ENCODE peak calls at places on chromosome 7, in five cellular contexts. One of them, this sample, is unnamed.
A peak's percentile ranks its signal among the peaks of the same experiment; 100 is the strongest.

GRCh38 chr7:1407883-1408282 is 51.4 kb downstream of the MICALL2 start:
- DNase-seq in GM13976: no peak
- DNase-seq in activated naive CD8-positive, alpha-beta T cell treated with anti-CD3 and anti-CD28 coated beads, Interleukin-2, amount 10 ng/mL, durations not matched to agents 7 days and 5 days: no peak
- DNase-seq in activated CD4-positive, alpha-beta T cell treated with anti-CD3 and anti-CD28 coated beads for 36 hours: no peak
- DNase-seq in NCI-H69: peak; percentile 87
- DNase-seq in this sample: no peak

GRCh38 chr7:95478139-95479037 is 7.4 kb upstream of the ASB4 start:
- DNase-seq in activated naive CD8-positive, alpha-beta T cell treated with anti-CD3 and anti-CD28 coated beads, Interleukin-2, amount 10 ng/mL, durations not matched to agents 7 days and 5 days: no peak
- DNase-seq in GM13976: no peak
- DNase-seq in activated CD4-positive, alpha-beta T cell treated with anti-CD3 and anti-CD28 coated beads for 36 hours: peak; percentile 22
- DNase-seq in NCI-H69: peak; percentile 88
- DNase-seq in this sample: peak; percentile 23

GRCh38 chr7:131948434-131949053 is 392.1 kb upstream of the PODXL start:
- DNase-seq in NCI-H69: no peak
- DNase-seq in activated CD4-positive, alpha-beta T cell treated with anti-CD3 and anti-CD28 coated beads for 36 hours: no peak
- DNase-seq in activated naive CD8-positive, alpha-beta T cell treated with anti-CD3 and anti-CD28 coated beads, Interleukin-2, amount 10 ng/mL, durations not matched to agents 7 days and 5 days: no peak
- DNase-seq in GM13976: no peak
- DNase-seq in this sample: peak; percentile 64

GRCh38 chr7:130114374-130114773 is 44.0 kb downstream of the KLHDC10 start:
- DNase-seq in NCI-H69: no peak
- DNase-seq in activated CD4-positive, alpha-beta T cell treated with anti-CD3 and anti-CD28 coated beads for 36 hours: no peak
- DNase-seq in activated naive CD8-positive, alpha-beta T cell treated with anti-CD3 and anti-CD28 coated beads, Interleukin-2, amount 10 ng/mL, durations not matched to agents 7 days and 5 days: no peak
- DNase-seq in GM13976: peak; percentile 41
- DNase-seq in this sample: no peak

GRCh38 chr7:134660961-134661376 is 14.3 kb downstream of the BPGM start:
- DNase-seq in NCI-H69: no peak
- DNase-seq in activated naive CD8-positive, alpha-beta T cell treated with anti-CD3 and anti-CD28 coated beads, Interleukin-2, amount 10 ng/mL, durations not matched to agents 7 days and 5 days: no peak
- DNase-seq in GM13976: no peak
- DNase-seq in activated CD4-positive, alpha-beta T cell treated with anti-CD3 and anti-CD28 coated beads for 36 hours: no peak
- DNase-seq in this sample: peak; percentile 72

GRCh38 chr7:7693881-7694280 is 24.5 kb downstream of the RPA3 start:
- DNase-seq in NCI-H69: no peak
- DNase-seq in activated naive CD8-positive, alpha-beta T cell treated with anti-CD3 and anti-CD28 coated beads, Interleukin-2, amount 10 ng/mL, durations not matched to agents 7 days and 5 days: no peak
- DNase-seq in activated CD4-positive, alpha-beta T cell treated with anti-CD3 and anti-CD28 coated beads for 36 hours: no peak
- DNase-seq in GM13976: no peak
- DNase-seq in this sample: peak; percentile 23

GRCh38 chr7:112079671-112080070 is 126.5 kb downstream of the DOCK4 start:
- DNase-seq in GM13976: no peak
- DNase-seq in NCI-H69: peak; percentile 24
- DNase-seq in activated naive CD8-positive, alpha-beta T cell treated with anti-CD3 and anti-CD28 coated beads, Interleukin-2, amount 10 ng/mL, durations not matched to agents 7 days and 5 days: no peak
- DNase-seq in activated CD4-positive, alpha-beta T cell treated with anti-CD3 and anti-CD28 coated beads for 36 hours: no peak
- DNase-seq in this sample: no peak

GRCh38 chr7:93040355-93040754 is 77.4 kb downstream of the SAMD9 start:
- DNase-seq in GM13976: no peak
- DNase-seq in activated CD4-positive, alpha-beta T cell treated with anti-CD3 and anti-CD28 coated beads for 36 hours: no peak
- DNase-seq in NCI-H69: no peak
- DNase-seq in activated naive CD8-positive, alpha-beta T cell treated with anti-CD3 and anti-CD28 coated beads, Interleukin-2, amount 10 ng/mL, durations not matched to agents 7 days and 5 days: no peak
- DNase-seq in this sample: no peak

GRCh38 chr7:30977896-30978564 is 14.3 kb downstream of the GHRHR start:
- DNase-seq in NCI-H69: peak; percentile 67
- DNase-seq in activated naive CD8-positive, alpha-beta T cell treated with anti-CD3 and anti-CD28 coated beads, Interleukin-2, amount 10 ng/mL, durations not matched to agents 7 days and 5 days: no peak
- DNase-seq in activated CD4-positive, alpha-beta T cell treated with anti-CD3 and anti-CD28 coated beads for 36 hours: peak; percentile 51
- DNase-seq in GM13976: no peak
- DNase-seq in this sample: no peak

GRCh38 chr7:30285067-30285530 is 702 bp downstream of the ZNRF2 start:
- DNase-seq in activated CD4-positive, alpha-beta T cell treated with anti-CD3 and anti-CD28 coated beads for 36 hours: peak; percentile 57
- DNase-seq in activated naive CD8-positive, alpha-beta T cell treated with anti-CD3 and anti-CD28 coated beads, Interleukin-2, amount 10 ng/mL, durations not matched to agents 7 days and 5 days: no peak
- DNase-seq in GM13976: peak; percentile 40
- DNase-seq in NCI-H69: peak; percentile 85
- DNase-seq in this sample: peak; percentile 60

GRCh38 chr7:30743371-30744074 is 8.4 kb upstream of the INMT start:
- DNase-seq in activated CD4-positive, alpha-beta T cell treated with anti-CD3 and anti-CD28 coated beads for 36 hours: no peak
- DNase-seq in activated naive CD8-positive, alpha-beta T cell treated with anti-CD3 and anti-CD28 coated beads, Interleukin-2, amount 10 ng/mL, durations not matched to agents 7 days and 5 days: no peak
- DNase-seq in GM13976: no peak
- DNase-seq in NCI-H69: peak; percentile 57
- DNase-seq in this sample: peak; percentile 52

GRCh38 chr7:115136796-115137443 is 215.0 kb downstream of the MDFIC start:
- DNase-seq in GM13976: no peak
- DNase-seq in activated CD4-positive, alpha-beta T cell treated with anti-CD3 and anti-CD28 coated beads for 36 hours: no peak
- DNase-seq in NCI-H69: no peak
- DNase-seq in activated naive CD8-positive, alpha-beta T cell treated with anti-CD3 and anti-CD28 coated beads, Interleukin-2, amount 10 ng/mL, durations not matched to agents 7 days and 5 days: no peak
- DNase-seq in this sample: no peak

GRCh38 chr7:139358541-139359365 is 941 bp upstream of the LUC7L2 start:
- DNase-seq in activated CD4-positive, alpha-beta T cell treated with anti-CD3 and anti-CD28 coated beads for 36 hours: peak; percentile 73
- DNase-seq in NCI-H69: peak; percentile 24
- DNase-seq in activated naive CD8-positive, alpha-beta T cell treated with anti-CD3 and anti-CD28 coated beads, Interleukin-2, amount 10 ng/mL, durations not matched to agents 7 days and 5 days: peak; percentile 54
- DNase-seq in GM13976: no peak
- DNase-seq in this sample: peak; percentile 52

GRCh38 chr7:24980695-24981543 is 941 bp upstream of the OSBPL3 start:
- DNase-seq in activated naive CD8-positive, alpha-beta T cell treated with anti-CD3 and anti-CD28 coated beads, Interleukin-2, amount 10 ng/mL, durations not matched to agents 7 days and 5 days: peak; percentile 58
- DNase-seq in NCI-H69: peak; percentile 57
- DNase-seq in GM13976: peak; percentile 58
- DNase-seq in activated CD4-positive, alpha-beta T cell treated with anti-CD3 and anti-CD28 coated beads for 36 hours: peak; percentile 73
- DNase-seq in this sample: peak; percentile 48

GRCh38 chr7:114070246-114070645 is 151.4 kb upstream of the PPP1R3A start:
- DNase-seq in GM13976: no peak
- DNase-seq in NCI-H69: no peak
- DNase-seq in activated naive CD8-positive, alpha-beta T cell treated with anti-CD3 and anti-CD28 coated beads, Interleukin-2, amount 10 ng/mL, durations not matched to agents 7 days and 5 days: no peak
- DNase-seq in activated CD4-positive, alpha-beta T cell treated with anti-CD3 and anti-CD28 coated beads for 36 hours: no peak
- DNase-seq in this sample: no peak

GRCh38 chr7:38303866-38304265 is 30.4 kb upstream of the TARP start:
- DNase-seq in NCI-H69: no peak
- DNase-seq in GM13976: no peak
- DNase-seq in activated naive CD8-positive, alpha-beta T cell treated with anti-CD3 and anti-CD28 coated beads, Interleukin-2, amount 10 ng/mL, durations not matched to agents 7 days and 5 days: no peak
- DNase-seq in activated CD4-positive, alpha-beta T cell treated with anti-CD3 and anti-CD28 coated beads for 36 hours: peak; percentile 32
- DNase-seq in this sample: no peak

GRCh38 chr7:140526901-140527664 is 47.8 kb upstream of the MKRN1 start:
- DNase-seq in NCI-H69: no peak
- DNase-seq in activated naive CD8-positive, alpha-beta T cell treated with anti-CD3 and anti-CD28 coated beads, Interleukin-2, amount 10 ng/mL, durations not matched to agents 7 days and 5 days: no peak
- DNase-seq in GM13976: no peak
- DNase-seq in activated CD4-positive, alpha-beta T cell treated with anti-CD3 and anti-CD28 coated beads for 36 hours: no peak
- DNase-seq in this sample: no peak

GRCh38 chr7:40047661-40048060 is 86.8 kb downstream of the MPLKIP start:
- DNase-seq in activated naive CD8-positive, alpha-beta T cell treated with anti-CD3 and anti-CD28 coated beads, Interleukin-2, amount 10 ng/mL, durations not matched to agents 7 days and 5 days: no peak
- DNase-seq in NCI-H69: no peak
- DNase-seq in GM13976: no peak
- DNase-seq in activated CD4-positive, alpha-beta T cell treated with anti-CD3 and anti-CD28 coated beads for 36 hours: no peak
- DNase-seq in this sample: no peak

GRCh38 chr7:140595468-140596147 is 45.0 kb downstream of the DENND2A start:
- DNase-seq in NCI-H69: no peak
- DNase-seq in activated naive CD8-positive, alpha-beta T cell treated with anti-CD3 and anti-CD28 coated beads, Interleukin-2, amount 10 ng/mL, durations not matched to agents 7 days and 5 days: no peak
- DNase-seq in activated CD4-positive, alpha-beta T cell treated with anti-CD3 and anti-CD28 coated beads for 36 hours: no peak
- DNase-seq in GM13976: no peak
- DNase-seq in this sample: no peak

GRCh38 chr7:111528331-111528730 is 34.0 kb downstream of the IMMP2L start:
- DNase-seq in activated naive CD8-positive, alpha-beta T cell treated with anti-CD3 and anti-CD28 coated beads, Interleukin-2, amount 10 ng/mL, durations not matched to agents 7 days and 5 days: no peak
- DNase-seq in GM13976: no peak
- DNase-seq in NCI-H69: no peak
- DNase-seq in activated CD4-positive, alpha-beta T cell treated with anti-CD3 and anti-CD28 coated beads for 36 hours: no peak
- DNase-seq in this sample: no peak

GRCh38 chr7:105136221-105136620 is 122.2 kb downstream of the KMT2E start:
- DNase-seq in GM13976: no peak
- DNase-seq in activated naive CD8-positive, alpha-beta T cell treated with anti-CD3 and anti-CD28 coated beads, Interleukin-2, amount 10 ng/mL, durations not matched to agents 7 days and 5 days: no peak
- DNase-seq in activated CD4-positive, alpha-beta T cell treated with anti-CD3 and anti-CD28 coated beads for 36 hours: no peak
- DNase-seq in NCI-H69: no peak
- DNase-seq in this sample: peak; percentile 8

GRCh38 chr7:20219446-20220292 is 2.5 kb upstream of the MACC1 start:
- DNase-seq in GM13976: no peak
- DNase-seq in NCI-H69: peak; percentile 94
- DNase-seq in activated naive CD8-positive, alpha-beta T cell treated with anti-CD3 and anti-CD28 coated beads, Interleukin-2, amount 10 ng/mL, durations not matched to agents 7 days and 5 days: peak; percentile 26
- DNase-seq in activated CD4-positive, alpha-beta T cell treated with anti-CD3 and anti-CD28 coated beads for 36 hours: no peak
- DNase-seq in this sample: peak; percentile 18

GRCh38 chr7:128931186-128931798 is 6.4 kb upstream of the IRF5 start:
- DNase-seq in activated CD4-positive, alpha-beta T cell treated with anti-CD3 and anti-CD28 coated beads for 36 hours: no peak
- DNase-seq in GM13976: no peak
- DNase-seq in NCI-H69: no peak
- DNase-seq in activated naive CD8-positive, alpha-beta T cell treated with anti-CD3 and anti-CD28 coated beads, Interleukin-2, amount 10 ng/mL, durations not matched to agents 7 days and 5 days: no peak
- DNase-seq in this sample: no peak

GRCh38 chr7:45937301-45937700 is 16.2 kb upstream of the IGFBP3 start:
- DNase-seq in NCI-H69: peak; percentile 10
- DNase-seq in activated CD4-positive, alpha-beta T cell treated with anti-CD3 and anti-CD28 coated beads for 36 hours: no peak
- DNase-seq in GM13976: no peak
- DNase-seq in activated naive CD8-positive, alpha-beta T cell treated with anti-CD3 and anti-CD28 coated beads, Interleukin-2, amount 10 ng/mL, durations not matched to agents 7 days and 5 days: no peak
- DNase-seq in this sample: no peak

GRCh38 chr7:149880871-149881301 is 7.1 kb downstream of the ATP6V0E2 start:
- DNase-seq in NCI-H69: no peak
- DNase-seq in activated naive CD8-positive, alpha-beta T cell treated with anti-CD3 and anti-CD28 coated beads, Interleukin-2, amount 10 ng/mL, durations not matched to agents 7 days and 5 days: no peak
- DNase-seq in GM13976: no peak
- DNase-seq in activated CD4-positive, alpha-beta T cell treated with anti-CD3 and anti-CD28 coated beads for 36 hours: no peak
- DNase-seq in this sample: no peak

GRCh38 chr7:71301167-71301566 is 169.2 kb downstream of the GALNT17 start:
- DNase-seq in NCI-H69: no peak
- DNase-seq in GM13976: no peak
- DNase-seq in activated CD4-positive, alpha-beta T cell treated with anti-CD3 and anti-CD28 coated beads for 36 hours: no peak
- DNase-seq in activated naive CD8-positive, alpha-beta T cell treated with anti-CD3 and anti-CD28 coated beads, Interleukin-2, amount 10 ng/mL, durations not matched to agents 7 days and 5 days: no peak
- DNase-seq in this sample: no peak

GRCh38 chr7:111741811-111742240 is 179.5 kb upstream of the IMMP2L start:
- DNase-seq in activated naive CD8-positive, alpha-beta T cell treated with anti-CD3 and anti-CD28 coated beads, Interleukin-2, amount 10 ng/mL, durations not matched to agents 7 days and 5 days: no peak
- DNase-seq in GM13976: peak; percentile 71
- DNase-seq in activated CD4-positive, alpha-beta T cell treated with anti-CD3 and anti-CD28 coated beads for 36 hours: peak; percentile 55
- DNase-seq in NCI-H69: peak; percentile 70
- DNase-seq in this sample: peak; percentile 79

GRCh38 chr7:107206136-107206535 is 37.3 kb downstream of the HBP1 start:
- DNase-seq in NCI-H69: no peak
- DNase-seq in activated CD4-positive, alpha-beta T cell treated with anti-CD3 and anti-CD28 coated beads for 36 hours: no peak
- DNase-seq in activated naive CD8-positive, alpha-beta T cell treated with anti-CD3 and anti-CD28 coated beads, Interleukin-2, amount 10 ng/mL, durations not matched to agents 7 days and 5 days: no peak
- DNase-seq in GM13976: no peak
- DNase-seq in this sample: no peak

GRCh38 chr7:116570306-116570705 is 45.5 kb downstream of the CAV1 start:
- DNase-seq in activated naive CD8-positive, alpha-beta T cell treated with anti-CD3 and anti-CD28 coated beads, Interleukin-2, amount 10 ng/mL, durations not matched to agents 7 days and 5 days: no peak
- DNase-seq in GM13976: no peak
- DNase-seq in activated CD4-positive, alpha-beta T cell treated with anti-CD3 and anti-CD28 coated beads for 36 hours: no peak
- DNase-seq in NCI-H69: no peak
- DNase-seq in this sample: no peak

GRCh38 chr7:76396039-76396732 is 13.3 kb downstream of the SSC4D start:
- DNase-seq in activated naive CD8-positive, alpha-beta T cell treated with anti-CD3 and anti-CD28 coated beads, Interleukin-2, amount 10 ng/mL, durations not matched to agents 7 days and 5 days: no peak
- DNase-seq in GM13976: no peak
- DNase-seq in activated CD4-positive, alpha-beta T cell treated with anti-CD3 and anti-CD28 coated beads for 36 hours: no peak
- DNase-seq in NCI-H69: peak; percentile 88
- DNase-seq in this sample: no peak

GRCh38 chr7:100896743-100897051 is 1.0 kb upstream of the ACHE start:
- DNase-seq in NCI-H69: no peak
- DNase-seq in GM13976: no peak
- DNase-seq in activated CD4-positive, alpha-beta T cell treated with anti-CD3 and anti-CD28 coated beads for 36 hours: peak; percentile 25
- DNase-seq in activated naive CD8-positive, alpha-beta T cell treated with anti-CD3 and anti-CD28 coated beads, Interleukin-2, amount 10 ng/mL, durations not matched to agents 7 days and 5 days: no peak
- DNase-seq in this sample: no peak

GRCh38 chr7:69412331-69413146 is 185.7 kb upstream of the AUTS2 start:
- DNase-seq in GM13976: peak; percentile 58
- DNase-seq in activated naive CD8-positive, alpha-beta T cell treated with anti-CD3 and anti-CD28 coated beads, Interleukin-2, amount 10 ng/mL, durations not matched to agents 7 days and 5 days: no peak
- DNase-seq in activated CD4-positive, alpha-beta T cell treated with anti-CD3 and anti-CD28 coated beads for 36 hours: peak; percentile 68
- DNase-seq in NCI-H69: peak; percentile 38
- DNase-seq in this sample: peak; percentile 69

GRCh38 chr7:121192834-121193233 is 136.0 kb upstream of the WNT16 start:
- DNase-seq in NCI-H69: no peak
- DNase-seq in GM13976: no peak
- DNase-seq in activated CD4-positive, alpha-beta T cell treated with anti-CD3 and anti-CD28 coated beads for 36 hours: no peak
- DNase-seq in activated naive CD8-positive, alpha-beta T cell treated with anti-CD3 and anti-CD28 coated beads, Interleukin-2, amount 10 ng/mL, durations not matched to agents 7 days and 5 days: no peak
- DNase-seq in this sample: no peak

GRCh38 chr7:71645836-71646235 is 513.9 kb downstream of the GALNT17 start:
- DNase-seq in GM13976: no peak
- DNase-seq in NCI-H69: no peak
- DNase-seq in activated naive CD8-positive, alpha-beta T cell treated with anti-CD3 and anti-CD28 coated beads, Interleukin-2, amount 10 ng/mL, durations not matched to agents 7 days and 5 days: no peak
- DNase-seq in activated CD4-positive, alpha-beta T cell treated with anti-CD3 and anti-CD28 coated beads for 36 hours: no peak
- DNase-seq in this sample: no peak

GRCh38 chr7:41148521-41148951 is 554.4 kb downstream of the INHBA start:
- DNase-seq in activated CD4-positive, alpha-beta T cell treated with anti-CD3 and anti-CD28 coated beads for 36 hours: no peak
- DNase-seq in activated naive CD8-positive, alpha-beta T cell treated with anti-CD3 and anti-CD28 coated beads, Interleukin-2, amount 10 ng/mL, durations not matched to agents 7 days and 5 days: no peak
- DNase-seq in NCI-H69: peak; percentile 79
- DNase-seq in GM13976: no peak
- DNase-seq in this sample: peak; percentile 73

GRCh38 chr7:55977831-55978230 is 13.4 kb downstream of the NIPSNAP2 start:
- DNase-seq in activated naive CD8-positive, alpha-beta T cell treated with anti-CD3 and anti-CD28 coated beads, Interleukin-2, amount 10 ng/mL, durations not matched to agents 7 days and 5 days: no peak
- DNase-seq in GM13976: no peak
- DNase-seq in activated CD4-positive, alpha-beta T cell treated with anti-CD3 and anti-CD28 coated beads for 36 hours: no peak
- DNase-seq in NCI-H69: peak; percentile 60
- DNase-seq in this sample: peak; percentile 50

GRCh38 chr7:42082144-42082543 is 154.9 kb downstream of the GLI3 start:
- DNase-seq in activated CD4-positive, alpha-beta T cell treated with anti-CD3 and anti-CD28 coated beads for 36 hours: no peak
- DNase-seq in activated naive CD8-positive, alpha-beta T cell treated with anti-CD3 and anti-CD28 coated beads, Interleukin-2, amount 10 ng/mL, durations not matched to agents 7 days and 5 days: no peak
- DNase-seq in GM13976: no peak
- DNase-seq in NCI-H69: no peak
- DNase-seq in this sample: no peak

This sample was measured in GM03348.